ENCODE peak calls at places on chromosomes 4 and X, in seven cellular contexts. One of them, this sample, is unnamed.

GRCh38 chr4:85039526-85039925 is 73.0 kb upstream of the WDFY3 start:
- DNase-seq in mesenchymal stem cell: peak; percentile 75
- DNase-seq in GM12878: no peak
- DNase-seq in mesendoderm: no peak
- DNase-seq in fibroblast of lung: peak; percentile 47
- DNase-seq in MM.1S: no peak
- DNase-seq in IMR-90: peak; percentile 47
- DNase-seq in this sample: no peak

GRCh38 chr4:101790521-101791188 is at the start of gene BANK1:
- DNase-seq in fibroblast of lung: peak; percentile 30
- DNase-seq in MM.1S: peak; percentile 87
- DNase-seq in IMR-90: peak; percentile 2
- DNase-seq in mesenchymal stem cell: peak; percentile 65
- DNase-seq in mesendoderm: peak; percentile 86
- DNase-seq in GM12878: peak; percentile 43
- DNase-seq in this sample: no peak

GRCh38 chrX:125786306-125786705 is 379.8 kb downstream of the DCAF12L2 start:
- DNase-seq in mesenchymal stem cell: no peak
- DNase-seq in mesendoderm: peak; percentile 2
- DNase-seq in IMR-90: no peak
- DNase-seq in MM.1S: no peak
- DNase-seq in fibroblast of lung: peak; percentile 3
- DNase-seq in GM12878: no peak
- DNase-seq in this sample: no peak

GRCh38 chrX:69615323-69615722 is 590 bp upstream of the EDA start:
- DNase-seq in GM12878: no peak
- DNase-seq in MM.1S: no peak
- DNase-seq in mesendoderm: no peak
- DNase-seq in mesenchymal stem cell: no peak
- DNase-seq in IMR-90: no peak
- DNase-seq in fibroblast of lung: no peak
- DNase-seq in this sample: no peak

GRCh38 chrX:44675364-44676024 is 132.8 kb upstream of the FUNDC1 start:
- DNase-seq in fibroblast of lung: peak; percentile 96
- DNase-seq in mesenchymal stem cell: peak; percentile 9
- DNase-seq in mesendoderm: no peak
- DNase-seq in IMR-90: peak; percentile 91
- DNase-seq in MM.1S: no peak
- DNase-seq in GM12878: no peak
- DNase-seq in this sample: peak; percentile 75

GRCh38 chr4:2249526-2249991 is 7.6 kb upstream of the HAUS3 start:
- DNase-seq in mesenchymal stem cell: no peak
- DNase-seq in GM12878: no peak
- DNase-seq in fibroblast of lung: no peak
- DNase-seq in IMR-90: no peak
- DNase-seq in mesendoderm: no peak
- DNase-seq in MM.1S: no peak
- DNase-seq in this sample: no peak

GRCh38 chr4:167308876-167309275 is 74.6 kb upstream of the SPOCK3 start:
- DNase-seq in mesendoderm: no peak
- DNase-seq in mesenchymal stem cell: no peak
- DNase-seq in GM12878: no peak
- DNase-seq in MM.1S: no peak
- DNase-seq in fibroblast of lung: no peak
- DNase-seq in IMR-90: no peak
- DNase-seq in this sample: no peak

GRCh38 chrX:110316351-110317078 is 1.4 kb downstream of the AMMECR1 start:
- DNase-seq in MM.1S: peak; percentile 8
- DNase-seq in IMR-90: no peak
- DNase-seq in fibroblast of lung: no peak
- DNase-seq in mesendoderm: peak; percentile 1
- DNase-seq in mesenchymal stem cell: peak; percentile 33
- DNase-seq in GM12878: no peak
- DNase-seq in this sample: no peak

GRCh38 chr4:5704276-5704675 is 4.1 kb downstream of the EVC2 start:
- DNase-seq in mesenchymal stem cell: no peak
- DNase-seq in IMR-90: no peak
- DNase-seq in mesendoderm: no peak
- DNase-seq in fibroblast of lung: no peak
- DNase-seq in MM.1S: peak; percentile 37
- DNase-seq in GM12878: no peak
- DNase-seq in this sample: no peak

GRCh38 chrX:48451708-48452107 is 18.4 kb downstream of the SLC38A5 start:
- DNase-seq in fibroblast of lung: no peak
- DNase-seq in IMR-90: no peak
- DNase-seq in GM12878: no peak
- DNase-seq in mesendoderm: peak; percentile 3
- DNase-seq in mesenchymal stem cell: no peak
- DNase-seq in MM.1S: no peak
- DNase-seq in this sample: no peak

GRCh38 chrX:151762802-151763201 is 28.3 kb downstream of the CNGA2 start:
- DNase-seq in fibroblast of lung: no peak
- DNase-seq in mesendoderm: peak; percentile 37
- DNase-seq in mesenchymal stem cell: no peak
- DNase-seq in IMR-90: no peak
- DNase-seq in MM.1S: no peak
- DNase-seq in GM12878: no peak
- DNase-seq in this sample: no peak

GRCh38 chr4:175536852-175537453 is 275.1 kb downstream of the GPM6A start:
- DNase-seq in mesendoderm: peak; percentile 82
- DNase-seq in GM12878: peak; percentile 7
- DNase-seq in IMR-90: peak; percentile 62
- DNase-seq in MM.1S: peak; percentile 71
- DNase-seq in fibroblast of lung: peak; percentile 56
- DNase-seq in mesenchymal stem cell: peak; percentile 68
- DNase-seq in this sample: peak; percentile 1

GRCh38 chrX:73930300-73930699 is 367.3 kb downstream of the CHIC1 start:
- DNase-seq in MM.1S: no peak
- DNase-seq in fibroblast of lung: peak; percentile 27
- DNase-seq in IMR-90: peak; percentile 70
- DNase-seq in GM12878: no peak
- DNase-seq in mesendoderm: no peak
- DNase-seq in mesenchymal stem cell: no peak
- DNase-seq in this sample: no peak

GRCh38 chrX:85084770-85085393 is 81.2 kb downstream of the APOOL start:
- DNase-seq in GM12878: peak; percentile 8
- DNase-seq in mesendoderm: peak; percentile 13
- DNase-seq in mesenchymal stem cell: peak; percentile 37
- DNase-seq in IMR-90: peak; percentile 49
- DNase-seq in MM.1S: peak; percentile 8
- DNase-seq in fibroblast of lung: peak; percentile 25
- DNase-seq in this sample: no peak

GRCh38 chrX:100768679-100769338 is 36.9 kb upstream of the SYTL4 start:
- DNase-seq in GM12878: peak; percentile 34
- DNase-seq in fibroblast of lung: peak; percentile 35
- DNase-seq in mesendoderm: peak; percentile 72
- DNase-seq in IMR-90: peak; percentile 62
- DNase-seq in MM.1S: peak; percentile 81
- DNase-seq in mesenchymal stem cell: peak; percentile 63
- DNase-seq in this sample: peak; percentile 55

GRCh38 chrX:139739138-139739537 is 31.2 kb upstream of the MCF2 start:
- DNase-seq in fibroblast of lung: peak; percentile 72
- DNase-seq in mesendoderm: no peak
- DNase-seq in mesenchymal stem cell: peak; percentile 55
- DNase-seq in IMR-90: peak; percentile 49
- DNase-seq in GM12878: peak; percentile 19
- DNase-seq in MM.1S: peak; percentile 87
- DNase-seq in this sample: peak; percentile 48

GRCh38 chr4:80365928-80366327 is 30.4 kb downstream of the CFAP299 start:
- DNase-seq in MM.1S: peak; percentile 63
- DNase-seq in mesenchymal stem cell: peak; percentile 59
- DNase-seq in fibroblast of lung: peak; percentile 64
- DNase-seq in GM12878: peak; percentile 26
- DNase-seq in IMR-90: peak; percentile 76
- DNase-seq in mesendoderm: peak; percentile 63
- DNase-seq in this sample: peak; percentile 15

GRCh38 chr4:41257257-41257900 is 651 bp downstream of the UCHL1 start:
- DNase-seq in MM.1S: peak; percentile 91
- DNase-seq in fibroblast of lung: peak; percentile 61
- DNase-seq in mesenchymal stem cell: peak; percentile 69
- DNase-seq in GM12878: no peak
- DNase-seq in IMR-90: peak; percentile 52
- DNase-seq in mesendoderm: peak; percentile 66
- DNase-seq in this sample: no peak

GRCh38 chrX:115408736-115409390 is 119.3 kb downstream of the LUZP4 start:
- DNase-seq in mesenchymal stem cell: peak; percentile 43
- DNase-seq in fibroblast of lung: peak; percentile 70
- DNase-seq in GM12878: no peak
- DNase-seq in IMR-90: peak; percentile 40
- DNase-seq in MM.1S: no peak
- DNase-seq in mesendoderm: no peak
- DNase-seq in this sample: no peak

GRCh38 chr4:101527186-101527585 is 179.9 kb upstream of the PPP3CA start:
- DNase-seq in MM.1S: peak; percentile 71
- DNase-seq in GM12878: peak; percentile 45
- DNase-seq in fibroblast of lung: peak; percentile 14
- DNase-seq in mesenchymal stem cell: no peak
- DNase-seq in IMR-90: no peak
- DNase-seq in mesendoderm: no peak
- DNase-seq in this sample: no peak

GRCh38 chr4:106409901-106410889 is 41.6 kb upstream of the GIMD1 start:
- DNase-seq in mesendoderm: peak; percentile 65
- DNase-seq in mesenchymal stem cell: peak; percentile 35
- DNase-seq in IMR-90: no peak
- DNase-seq in GM12878: no peak
- DNase-seq in fibroblast of lung: peak; percentile 3
- DNase-seq in MM.1S: no peak
- DNase-seq in this sample: no peak

GRCh38 chr4:7810792-7811535 is 128.7 kb downstream of the AFAP1 start:
- DNase-seq in IMR-90: no peak
- DNase-seq in GM12878: no peak
- DNase-seq in mesenchymal stem cell: no peak
- DNase-seq in MM.1S: no peak
- DNase-seq in fibroblast of lung: no peak
- DNase-seq in mesendoderm: no peak
- DNase-seq in this sample: no peak

GRCh38 chrX:123561439-123562215 is 171.2 kb downstream of the THOC2 start:
- DNase-seq in mesenchymal stem cell: no peak
- DNase-seq in GM12878: no peak
- DNase-seq in MM.1S: no peak
- DNase-seq in mesendoderm: no peak
- DNase-seq in fibroblast of lung: no peak
- DNase-seq in IMR-90: no peak
- DNase-seq in this sample: no peak

GRCh38 chr4:26226978-26227377 is 93.8 kb upstream of the RBPJ start:
- DNase-seq in mesendoderm: no peak
- DNase-seq in GM12878: no peak
- DNase-seq in IMR-90: no peak
- DNase-seq in MM.1S: no peak
- DNase-seq in fibroblast of lung: no peak
- DNase-seq in mesenchymal stem cell: no peak
- DNase-seq in this sample: no peak

GRCh38 chr4:170723171-170723570 is 633.4 kb upstream of the AADAT start:
- DNase-seq in mesendoderm: no peak
- DNase-seq in IMR-90: no peak
- DNase-seq in fibroblast of lung: no peak
- DNase-seq in GM12878: no peak
- DNase-seq in MM.1S: no peak
- DNase-seq in mesenchymal stem cell: peak; percentile 19
- DNase-seq in this sample: no peak
- H3K4me3 ChIP-seq in mesendoderm: no peak overlapping the region
- H3K4me3 ChIP-seq in IMR-90: no peak overlapping the region
- H3K4me3 ChIP-seq in fibroblast of lung: no peak overlapping the region
- H3K4me3 ChIP-seq in GM12878: no peak overlapping the region
- H3K4me3 ChIP-seq in MM.1S: no peak overlapping the region
- H3K4me3 ChIP-seq in mesenchymal stem cell: no peak overlapping the region
- H3K4me3 ChIP-seq in this sample: no peak overlapping the region

GRCh38 chr4:87391783-87392054 is 731 bp upstream of the HSD17B11 start:
- DNase-seq in fibroblast of lung: no peak
- DNase-seq in IMR-90: no peak
- DNase-seq in GM12878: no peak
- DNase-seq in mesenchymal stem cell: no peak
- DNase-seq in MM.1S: no peak
- DNase-seq in mesendoderm: no peak
- DNase-seq in this sample: no peak

GRCh38 chr4:87390931-87391782 is at the start of gene HSD17B11:
- DNase-seq in IMR-90: peak; percentile 93
- DNase-seq in mesenchymal stem cell: peak; percentile 96
- DNase-seq in MM.1S: peak; percentile 95
- DNase-seq in mesendoderm: peak; percentile 96
- DNase-seq in GM12878: peak; percentile 86
- DNase-seq in fibroblast of lung: peak; percentile 93
- DNase-seq in this sample: no peak

GRCh38 chr4:87387237-87387636 is 3.8 kb downstream of the HSD17B11 start:
- DNase-seq in mesenchymal stem cell: no peak
- DNase-seq in GM12878: no peak
- DNase-seq in MM.1S: no peak
- DNase-seq in mesendoderm: no peak
- DNase-seq in fibroblast of lung: no peak
- DNase-seq in IMR-90: no peak
- DNase-seq in this sample: no peak

GRCh38 chr4:87392183-87392582 is 1.2 kb upstream of the HSD17B11 start:
- DNase-seq in mesendoderm: no peak
- DNase-seq in IMR-90: no peak
- DNase-seq in MM.1S: no peak
- DNase-seq in fibroblast of lung: no peak
- DNase-seq in mesenchymal stem cell: no peak
- DNase-seq in GM12878: no peak
- DNase-seq in this sample: no peak
- H3K4me2 ChIP-seq in mesendoderm: no peak overlapping the region
- H3K4me2 ChIP-seq in IMR-90: no peak overlapping the region
- H3K4me2 ChIP-seq in MM.1S: peak overlapping the region; percentile 84
- H3K4me2 ChIP-seq in fibroblast of lung: peak overlapping the region; percentile 90
- H3K4me2 ChIP-seq in mesenchymal stem cell: no peak overlapping the region
- H3K4me2 ChIP-seq in GM12878: no peak overlapping the region
- H3K4me2 ChIP-seq in this sample: peak overlapping the region; percentile 90

GRCh38 chr4:149292422-149293055 is 523.1 kb downstream of the IQCM start:
- DNase-seq in mesenchymal stem cell: no peak
- DNase-seq in IMR-90: no peak
- DNase-seq in GM12878: no peak
- DNase-seq in mesendoderm: no peak
- DNase-seq in MM.1S: no peak
- DNase-seq in fibroblast of lung: peak; percentile 2
- DNase-seq in this sample: no peak
- H3K9ac ChIP-seq in mesenchymal stem cell: no peak overlapping the region
- H3K9ac ChIP-seq in IMR-90: no peak overlapping the region
- H3K9ac ChIP-seq in GM12878: no peak overlapping the region
- H3K9ac ChIP-seq in mesendoderm: no peak overlapping the region
- H3K9ac ChIP-seq in MM.1S: no peak overlapping the region
- H3K9ac ChIP-seq in fibroblast of lung: no peak overlapping the region
- H3K9ac ChIP-seq in this sample: no peak overlapping the region

DNA sequence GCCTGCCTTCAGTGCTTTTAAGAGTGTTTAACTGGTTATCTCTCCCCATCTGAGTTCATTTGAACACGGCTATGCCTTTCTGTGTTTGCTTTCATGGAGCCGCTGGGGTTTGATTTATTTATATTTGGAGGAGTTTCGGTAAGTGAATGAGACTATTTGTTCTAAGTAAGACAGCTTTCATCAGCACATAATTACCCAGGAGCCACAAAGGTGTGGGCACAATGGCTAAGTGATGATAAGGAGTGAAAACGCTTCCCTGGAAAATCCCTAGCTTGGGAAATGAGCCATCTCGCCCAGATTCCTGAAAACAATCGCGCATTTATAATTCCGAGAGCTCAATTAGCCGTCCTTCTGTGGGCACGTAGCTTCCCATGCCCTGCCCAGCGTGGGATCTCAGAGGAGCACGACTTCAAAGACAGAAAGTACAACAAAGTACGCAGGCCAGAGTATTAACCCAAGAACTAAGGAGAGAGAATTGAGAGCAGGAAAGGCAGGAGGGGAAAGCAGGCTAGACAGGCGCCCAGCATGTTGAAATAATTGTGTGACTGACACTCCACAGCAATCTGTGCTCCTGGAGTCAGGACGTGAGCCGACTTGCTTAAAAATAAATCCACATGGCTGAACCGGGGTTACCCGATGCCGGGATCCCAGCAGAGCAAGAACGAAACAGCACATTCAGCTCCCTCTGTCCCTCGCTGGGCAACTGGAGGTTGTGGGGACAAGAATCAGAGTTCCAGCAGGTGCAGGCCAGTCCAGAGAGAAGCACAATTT is 99.0 kb downstream of the DHRSX start:
- DNase-seq in IMR-90: no peak
- DNase-seq in GM12878: no peak
- DNase-seq in fibroblast of lung: peak; percentile 78
- DNase-seq in mesenchymal stem cell: no peak
- DNase-seq in mesendoderm: peak; percentile 70
- DNase-seq in MM.1S: no peak
- DNase-seq in this sample: no peak
- H3K4me3 ChIP-seq in IMR-90: no peak overlapping the region
- H3K4me3 ChIP-seq in GM12878: no peak overlapping the region
- H3K4me3 ChIP-seq in fibroblast of lung: no peak overlapping the region
- H3K4me3 ChIP-seq in mesenchymal stem cell: no peak overlapping the region
- H3K4me3 ChIP-seq in mesendoderm: no peak overlapping the region
- H3K4me3 ChIP-seq in MM.1S: no peak overlapping the region
- H3K4me3 ChIP-seq in this sample: no peak overlapping the region